ENCODE peak calls at places on chromosomes 1 and 21, in ten cellular contexts. W is CD8-positive, alpha-beta T cell; B is mucosa of descending colon; X is ascending aorta; F is Caco-2; K is lower lobe of right lung; T is esophagus squamous epithelium; I is body of pancreas; O is heart right ventricle; V is choroid plexus epithelial cell. Y is an unnamed sample.

GRCh38 chr1:232954594-232955365 is 4.4 kb downstream of the NTPCR start:
- DNase-seq in W (no peak), B (no peak), X (no peak), F (no peak), K (no peak), T (no peak), I (no peak), O (no peak), V (peak), Y (no peak)

GRCh38 chr1:93758842-93759515 is 77.3 kb upstream of the BCAR3 start:
- DNase-seq in W (no peak), B (no peak), X (no peak), F (no peak), K (peak), T (no peak), I (no peak), O (no peak), V (peak), Y (no peak)

GRCh38 chr1:241603626-241604337 is 36.4 kb downstream of the CHML start:
- DNase-seq in W (no peak), B (no peak), X (no peak), F (no peak), K (no peak), T (no peak), I (no peak), O (no peak), V (peak), Y (no peak)

GRCh38 chr1:233394860-233395717 is 67.6 kb downstream of the MAP3K21 start:
- DNase-seq in W (no peak), B (no peak), X (no peak), F (peak), K (no peak), T (no peak), I (peak), O (peak), V (peak), Y (peak)

GRCh38 chr1:27044613-27045091 is 32.0 kb upstream of the TENT5B start:
- DNase-seq in W (peak), B (peak), X (peak), F (peak), K (peak), T (no peak), I (peak), O (peak), V (peak), Y (peak)

GRCh38 chr21:38806942-38807284 is 1.2 kb downstream of the ETS2 start:
- DNase-seq in W (no peak), B (no peak), X (no peak), F (no peak), K (no peak), T (no peak), I (no peak), O (no peak), V (peak), Y (no peak)

GRCh38 chr21:46193829-46194373 is 9.6 kb upstream of the SPATC1L start:
- DNase-seq in W (no peak), B (peak), X (no peak), F (no peak), K (peak), T (no peak), I (no peak), O (no peak), V (no peak), Y (peak)

GRCh38 chr1:21638531-21639341 is 30.4 kb downstream of the RAP1GAP start:
- DNase-seq in W (no peak), B (no peak), X (no peak), F (no peak), K (peak), T (no peak), I (peak), O (no peak), V (peak), Y (no peak)

GRCh38 chr1:203273206-203273868 is 32.0 kb upstream of the BTG2 start:
- DNase-seq in W (peak), B (peak), X (peak), F (peak), K (peak), T (peak), I (peak), O (peak), V (peak), Y (peak)

GRCh38 chr1:70840260-70840953 is 207.2 kb downstream of the PTGER3 start:
- DNase-seq in W (no peak), B (no peak), X (no peak), F (no peak), K (no peak), T (no peak), I (no peak), O (no peak), V (no peak), Y (no peak)

GRCh38 chr1:92441316-92442311 is 45.1 kb downstream of the GFI1 start:
- DNase-seq in W (no peak), B (peak), X (no peak), F (peak), K (no peak), T (no peak), I (peak), O (no peak), V (no peak), Y (no peak)

GRCh38 chr1:207259391-207259790 is 62.1 kb upstream of the CD55 start:
- DNase-seq in W (no peak), B (no peak), X (no peak), F (peak), K (no peak), T (no peak), I (no peak), O (peak), V (peak), Y (peak)

GRCh38 chr21:19999369-20000272 is 998.6 kb upstream of the NCAM2 start:
- DNase-seq in W (no peak), B (no peak), X (no peak), F (peak), K (no peak), T (no peak), I (no peak), O (no peak), V (no peak), Y (peak)

GRCh38 chr1:30698401-30698981 is 24.9 kb downstream of the MATN1 start:
- DNase-seq in W (no peak), B (no peak), X (no peak), F (no peak), K (no peak), T (no peak), I (no peak), O (no peak), V (no peak), Y (no peak)

GRCh38 chr1:78490861-78491310 is at the start of gene PTGFR:
- DNase-seq in W (no peak), B (no peak), X (no peak), F (no peak), K (peak), T (no peak), I (peak), O (no peak), V (peak), Y (no peak)

GRCh38 chr1:84303154-84303830 is 1.8 kb downstream of the SAMD13 start:
- DNase-seq in W (no peak), B (no peak), X (no peak), F (no peak), K (no peak), T (no peak), I (no peak), O (no peak), V (peak), Y (no peak)

GRCh38 chr1:115400426-115400825 is 62.4 kb upstream of the NGF start:
- DNase-seq in W (no peak), B (no peak), X (no peak), F (no peak), K (no peak), T (no peak), I (no peak), O (no peak), V (no peak), Y (no peak)

GRCh38 chr1:211547710-211548109 is 31.3 kb downstream of the SLC30A1 start:
- DNase-seq in W (no peak), B (no peak), X (no peak), F (no peak), K (no peak), T (no peak), I (no peak), O (no peak), V (no peak), Y (no peak)

GRCh38 chr1:167501513-167502191 is 16.7 kb downstream of the CD247 start:
- DNase-seq in W (peak), B (no peak), X (peak), F (no peak), K (no peak), T (no peak), I (peak), O (no peak), V (no peak), Y (no peak)

GRCh38 chr1:172203135-172203823 is 217.2 kb upstream of the C1orf105 start:
- DNase-seq in W (no peak), B (no peak), X (no peak), F (no peak), K (no peak), T (no peak), I (no peak), O (no peak), V (peak), Y (no peak)

GRCh38 chr1:167430134-167430848 is 88.0 kb downstream of the CD247 start:
- DNase-seq in W (no peak), B (no peak), X (no peak), F (no peak), K (no peak), T (no peak), I (no peak), O (no peak), V (no peak), Y (peak)

GRCh38 chr1:151545542-151545941 is 5.4 kb downstream of the TUFT1 start:
- DNase-seq in W (no peak), B (no peak), X (no peak), F (no peak), K (no peak), T (no peak), I (no peak), O (no peak), V (no peak), Y (no peak)

GRCh38 chr1:52706941-52707926 is 9.1 kb upstream of the COA7 start:
- DNase-seq in W (no peak), B (peak), X (no peak), F (peak), K (no peak), T (no peak), I (no peak), O (no peak), V (no peak), Y (no peak)

GRCh38 chr1:2316451-2316940 is 74.9 kb downstream of the MORN1 start:
- DNase-seq in W (no peak), B (no peak), X (no peak), F (no peak), K (no peak), T (no peak), I (no peak), O (no peak), V (peak), Y (no peak)

GRCh38 chr1:220221269-220221668 is 51.0 kb downstream of the RAB3GAP2 start:
- DNase-seq in W (no peak), B (no peak), X (no peak), F (no peak), K (no peak), T (no peak), I (no peak), O (no peak), V (no peak), Y (peak)

GRCh38 chr1:220224033-220224432 is 48.2 kb downstream of the RAB3GAP2 start:
- DNase-seq in W (no peak), B (no peak), X (no peak), F (no peak), K (no peak), T (no peak), I (no peak), O (no peak), V (no peak), Y (peak)

GRCh38 chr1:220219865-220220698 is 52.2 kb downstream of the RAB3GAP2 start:
- DNase-seq in W (no peak), B (no peak), X (no peak), F (no peak), K (no peak), T (no peak), I (no peak), O (no peak), V (no peak), Y (peak)

GRCh38 chr1:220222939-220223338 is 49.3 kb downstream of the RAB3GAP2 start:
- DNase-seq in W (no peak), B (no peak), X (no peak), F (no peak), K (no peak), T (no peak), I (no peak), O (no peak), V (peak), Y (peak)

GRCh38 chr1:220221670-220222069 is 50.6 kb downstream of the RAB3GAP2 start:
- DNase-seq in W (no peak), B (no peak), X (no peak), F (no peak), K (no peak), T (no peak), I (no peak), O (no peak), V (no peak), Y (peak)
- H3K4me3 ChIP-seq in W (no peak), B (no peak), X (no peak), F (no peak), K (no peak), T (no peak), I (no peak), O (no peak), V (no peak), Y (peak)

GRCh38 chr1:161986328-161986727 is 37.3 kb downstream of the OLFML2B start:
- DNase-seq in W (no peak), B (no peak), X (no peak), F (no peak), K (no peak), T (no peak), I (no peak), O (no peak), V (no peak), Y (no peak)

GRCh38 chr1:161987303-161987702 is 36.4 kb downstream of the OLFML2B start:
- DNase-seq in W (no peak), B (no peak), X (no peak), F (no peak), K (no peak), T (no peak), I (no peak), O (no peak), V (no peak), Y (no peak)

GRCh38 chr1:161987872-161988271 is 35.8 kb downstream of the OLFML2B start:
- DNase-seq in W (no peak), B (no peak), X (no peak), F (no peak), K (no peak), T (no peak), I (no peak), O (no peak), V (no peak), Y (no peak)

GRCh38 chr1:161983725-161984124 is 39.9 kb downstream of the OLFML2B start:
- DNase-seq in W (no peak), B (no peak), X (no peak), F (no peak), K (no peak), T (no peak), I (no peak), O (no peak), V (no peak), Y (no peak)

GRCh38 chr1:161985301-161985825 is 38.3 kb downstream of the OLFML2B start:
- DNase-seq in W (no peak), B (no peak), X (no peak), F (no peak), K (no peak), T (no peak), I (no peak), O (no peak), V (no peak), Y (no peak)
- TF ChIP-seq CTCF in W (no peak), B (no peak), X (no peak), F (no peak), K (no peak), T (no peak), I (no peak), O (no peak), V (no peak), Y (no peak)

DNA sequence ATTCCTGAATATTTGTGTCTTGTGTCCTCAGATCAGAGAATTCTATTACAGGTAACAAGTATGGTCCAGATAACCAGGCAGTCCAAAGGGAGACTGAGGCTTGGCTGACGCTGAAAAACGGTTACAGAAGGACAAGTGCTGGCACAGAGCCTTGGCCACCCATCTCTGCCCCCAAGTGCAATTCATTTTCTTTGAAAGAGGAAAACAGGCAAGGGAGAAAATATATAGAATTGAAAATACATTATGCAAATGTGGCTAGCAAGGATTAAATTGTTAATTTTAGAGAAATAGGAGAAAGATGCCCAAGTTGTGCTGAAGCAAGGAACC is 1.2 kb downstream of the SORT1 start:
- DNase-seq in W (no peak), B (no peak), X (no peak), F (no peak), K (no peak), T (no peak), I (no peak), O (no peak), V (no peak), Y (no peak)
- H3K4me3 ChIP-seq in W (no peak), B (no peak), X (peak), F (peak), K (peak), T (peak), I (no peak), O (peak), V (peak), Y (no peak)

GRCh38 chr1:217630711-217631591 is at the start of the genes GPATCH2 and SPATA17:
- DNase-seq in W (peak), B (peak), X (peak), F (peak), K (peak), T (peak), I (peak), O (peak), V (peak), Y (peak)
- TF ChIP-seq CTCF in W (no peak), B (no peak), X (no peak), F (peak), K (no peak), T (no peak), I (peak), O (peak), V (peak), Y (peak)

DNA sequence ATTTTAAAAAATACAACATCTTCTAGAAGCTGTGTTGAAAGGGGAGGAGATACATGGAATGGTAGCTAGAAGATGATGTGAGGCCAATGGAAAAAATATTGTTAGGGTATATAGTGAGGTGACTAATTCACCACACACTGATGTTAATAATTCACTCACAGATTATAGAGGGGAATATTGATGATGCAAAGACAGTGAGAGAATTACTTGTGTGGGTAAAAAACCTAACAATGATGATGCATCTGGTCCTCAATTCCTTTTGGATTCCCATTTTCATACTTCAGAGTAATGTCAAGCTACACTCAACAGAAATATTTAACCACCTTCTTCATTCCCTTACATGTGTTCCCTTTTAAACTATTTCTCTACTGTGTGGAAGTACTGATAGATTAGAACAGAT is 169.5 kb upstream of the DPYD start:
- DNase-seq in W (no peak), B (no peak), X (no peak), F (no peak), K (no peak), T (no peak), I (no peak), O (no peak), V (no peak), Y (no peak)
- H3K4me3 ChIP-seq in W (no peak), B (no peak), X (no peak), F (no peak), K (no peak), T (no peak), I (no peak), O (no peak), V (no peak), Y (no peak)